ENCODE peak calls at places on chromosomes 11 and 22, in five cellular contexts. K is body of pancreas, W is heart right ventricle, E is lung, O is A549. X is an unnamed sample.

GRCh38 chr11:95222817-95223216 is 8.2 kb downstream of the SESN3 start:
- DNase-seq in W (no peak), E (no peak), K (no peak), O (no peak), X (no peak)

GRCh38 chr11:123532131-123532530 is 102.1 kb downstream of the GRAMD1B start:
- DNase-seq in W (no peak), E (no peak), K (no peak), O (no peak), X (no peak)

GRCh38 chr11:28347351-28347750 is 239.2 kb downstream of the METTL15 start:
- DNase-seq in K (no peak), E (no peak), W (no peak), O (no peak), X (no peak)

GRCh38 chr11:99631618-99632017 is 610.9 kb downstream of the CNTN5 start:
- DNase-seq in K (no peak), E (no peak), W (no peak), O (no peak), X (no peak)

GRCh38 chr11:1437500-1437899 is 47.8 kb downstream of the BRSK2 start:
- DNase-seq in O (peak; percentile 38), E (no peak), K (peak; percentile 74), W (peak; percentile 71), X (no peak)

GRCh38 chr11:27857588-27857987 is 157.3 kb upstream of the BDNF start:
- DNase-seq in K (no peak), O (no peak), W (no peak), E (no peak), X (no peak)

GRCh38 chr11:17760102-17761029 is 25.8 kb downstream of the KCNC1 start:
- DNase-seq in K (peak; percentile 47), O (peak; percentile 57), E (no peak), W (peak; percentile 40), X (no peak)

GRCh38 chr11:2777396-2777795 is 77.6 kb upstream of the KCNQ1OT1 start:
- DNase-seq in E (peak; percentile 26), W (peak; percentile 2), O (no peak), K (peak; percentile 26), X (no peak)

GRCh38 chr22:41123151-41123550 is 30.8 kb downstream of the EP300 start:
- DNase-seq in O (no peak), W (no peak), E (no peak), K (no peak), X (no peak)

GRCh38 chr22:21796863-21797262 is 61.3 kb upstream of the YPEL1 start:
- DNase-seq in O (no peak), E (no peak), K (no peak), W (no peak), X (no peak)

GRCh38 chr11:95734009-95734572 is 55.5 kb downstream of the FAM76B start:
- DNase-seq in E (no peak), O (no peak), W (no peak), K (no peak), X (no peak)

GRCh38 chr11:18720811-18721575 is 5.0 kb downstream of the IGSF22 start:
- DNase-seq in O (peak; percentile 70), K (peak; percentile 69), W (peak; percentile 88), E (peak; percentile 76), X (peak; percentile 56)

GRCh38 chr11:31798057-31799035 is 12.8 kb downstream of the PAX6 start:
- DNase-seq in W (no peak), K (no peak), O (no peak), E (no peak), X (no peak)

GRCh38 chr22:45857519-45857918 is 119.4 kb downstream of the WNT7B start:
- DNase-seq in W (no peak), O (no peak), K (no peak), E (no peak), X (no peak)

GRCh38 chr11:8826901-8827560 is 84.0 kb upstream of the AKIP1 start:
- DNase-seq in W (no peak), K (no peak), O (no peak), E (no peak), X (no peak)

GRCh38 chr11:100753144-100753543 is 66.1 kb downstream of the ARHGAP42 start:
- DNase-seq in E (no peak), W (no peak), O (no peak), K (no peak), X (no peak)

GRCh38 chr11:5767056-5767455 is 13.0 kb downstream of the OR52N4 start:
- DNase-seq in O (no peak), W (no peak), K (no peak), E (no peak), X (no peak)

GRCh38 chr11:99534812-99535211 is 514.1 kb downstream of the CNTN5 start:
- DNase-seq in E (no peak), O (no peak), K (no peak), W (no peak), X (no peak)

GRCh38 chr11:112797653-112798293 is 163.4 kb upstream of the NCAM1 start:
- DNase-seq in O (peak; percentile 12), W (no peak), E (no peak), K (no peak), X (no peak)

GRCh38 chr11:66950113-66950535 is 8.1 kb downstream of the PC start:
- DNase-seq in O (peak; percentile 97), E (no peak), K (peak; percentile 44), W (no peak), X (no peak)

GRCh38 chr11:115720537-115721308 is 216.5 kb upstream of the CADM1 start:
- DNase-seq in O (no peak), E (no peak), K (peak; percentile 14), W (no peak), X (no peak)

GRCh38 chr22:27620367-27621154 is 181.0 kb downstream of the MN1 start:
- DNase-seq in W (no peak), O (peak; percentile 11), E (no peak), K (no peak), X (no peak)

GRCh38 chr11:117026593-117027330 is 71.5 kb downstream of the SIK3 start:
- DNase-seq in W (no peak), E (no peak), O (no peak), K (no peak), X (no peak)

GRCh38 chr11:18013790-18014507 is 1.1 kb upstream of the SERGEF start:
- DNase-seq in K (peak; percentile 14), O (peak; percentile 10), E (no peak), W (no peak), X (no peak)

GRCh38 chr11:16863382-16863781 is 124.9 kb downstream of the C11orf58 start:
- DNase-seq in K (no peak), W (peak; percentile 52), E (no peak), O (no peak), X (no peak)

GRCh38 chr11:65310215-65310614 is 4.5 kb upstream of the CDC42EP2 start:
- DNase-seq in W (peak; percentile 48), E (peak; percentile 52), O (no peak), K (no peak), X (no peak)

GRCh38 chr22:36304429-36304828 is 51.5 kb downstream of the APOL1 start:
- DNase-seq in E (no peak), O (no peak), K (no peak), W (no peak), X (no peak)

DNA sequence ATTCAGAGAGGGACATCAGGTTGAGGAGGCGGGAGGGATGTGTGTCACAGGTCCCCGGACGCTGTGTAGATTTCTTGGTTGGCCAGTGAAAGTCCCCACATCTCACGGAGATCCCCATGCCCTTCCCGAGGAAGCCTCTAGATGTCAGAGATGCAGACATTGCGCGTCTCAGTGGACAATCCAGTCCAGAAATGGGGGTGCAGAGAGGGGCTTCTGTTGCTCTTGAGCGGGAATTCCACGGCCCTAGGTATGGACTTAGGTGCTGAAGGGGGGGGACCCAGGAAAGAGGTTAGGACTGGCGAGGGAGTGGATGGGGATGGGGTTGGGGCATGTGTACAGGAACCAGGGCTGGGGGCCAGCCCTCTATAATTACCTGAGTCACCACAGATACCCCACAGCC is 7.0 kb downstream of the THY1 start:
- DNase-seq in W (no peak), O (no peak), K (no peak), E (no peak), X (no peak)
- TF ChIP-seq CTCF in W (no peak), O (no peak), K (no peak), E (no peak), X (no peak)

GRCh38 chr11:64232182-64233018 is 2.0 kb upstream of the VEGFB start:
- DNase-seq in O (no peak), W (no peak), K (no peak), E (no peak), X (no peak)
- H3K4me1 ChIP-seq in O (peaks cover 40% of the 10 kb centered on the region), W (peaks cover 35% of the 10 kb centered on the region), K (peaks cover 76% of the 10 kb centered on the region), E (peaks cover 21% of the 10 kb centered on the region), X (peaks cover 68% of the 10 kb centered on the region)

DNA sequence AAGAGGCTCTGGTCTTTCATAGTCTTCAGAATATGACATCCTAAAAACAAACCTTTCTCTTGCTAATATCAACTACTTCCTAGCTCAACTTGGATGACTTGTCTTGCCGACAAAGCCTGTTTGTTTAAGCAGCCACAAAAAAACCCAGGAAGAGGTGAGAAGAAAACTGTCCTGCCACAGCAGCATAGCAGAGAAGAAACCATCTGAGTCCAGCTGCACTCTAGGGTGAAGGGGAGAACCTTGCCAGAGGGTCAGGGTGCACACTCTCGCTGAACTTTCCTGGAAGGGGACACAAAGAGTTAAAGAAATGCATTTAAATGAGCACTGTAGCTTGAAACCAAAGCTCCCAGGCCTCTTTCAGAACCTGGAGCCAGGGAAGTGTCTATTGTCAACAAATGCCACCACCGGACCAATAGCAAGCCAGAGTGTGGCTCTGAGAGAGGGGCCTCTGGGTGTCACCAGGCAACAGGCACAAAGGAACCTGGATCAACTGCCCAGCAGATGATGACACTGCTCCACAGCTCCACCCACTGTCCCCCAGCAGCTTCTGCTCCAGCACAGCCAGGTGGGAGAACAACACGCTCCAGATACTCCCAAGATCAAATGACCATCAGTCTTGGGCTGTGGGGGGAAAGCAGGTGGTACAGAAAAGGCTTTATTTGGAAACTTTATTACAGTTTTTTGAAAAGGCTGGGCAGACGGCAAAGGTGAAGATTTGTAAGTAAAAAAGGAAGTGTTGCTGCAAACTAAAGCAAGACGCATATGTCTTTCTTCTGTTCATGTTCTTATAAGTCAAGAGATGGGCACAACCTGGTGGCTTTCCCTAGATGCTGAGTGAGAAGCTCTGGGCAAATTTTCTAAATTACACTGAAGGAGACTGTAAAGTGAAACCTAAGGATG is 105.7 kb downstream of the RASSF10 start:
- DNase-seq in K (peak; percentile 30), O (peak; percentile 63), W (no peak), E (no peak), X (no peak)
- TF ChIP-seq CTCF in K (peak; percentile 54), O (peak; percentile 26), W (peak; percentile 13), E (no peak), X (no peak)

GRCh38 chr22:33806191-33806590 is 114.1 kb downstream of the LARGE1 start:
- DNase-seq in W (no peak), E (no peak), O (no peak), K (no peak), X (no peak)

GRCh38 chr22:33811686-33812085 is 108.6 kb downstream of the LARGE1 start:
- DNase-seq in E (no peak), O (no peak), K (peak; percentile 22), W (peak; percentile 81), X (peak; percentile 13)

GRCh38 chr22:33807465-33807864 is 112.8 kb downstream of the LARGE1 start:
- DNase-seq in K (no peak), E (no peak), W (no peak), O (no peak), X (no peak)

GRCh38 chr22:33812578-33812977 is 107.7 kb downstream of the LARGE1 start:
- DNase-seq in O (no peak), K (no peak), W (no peak), E (no peak), X (no peak)

DNA sequence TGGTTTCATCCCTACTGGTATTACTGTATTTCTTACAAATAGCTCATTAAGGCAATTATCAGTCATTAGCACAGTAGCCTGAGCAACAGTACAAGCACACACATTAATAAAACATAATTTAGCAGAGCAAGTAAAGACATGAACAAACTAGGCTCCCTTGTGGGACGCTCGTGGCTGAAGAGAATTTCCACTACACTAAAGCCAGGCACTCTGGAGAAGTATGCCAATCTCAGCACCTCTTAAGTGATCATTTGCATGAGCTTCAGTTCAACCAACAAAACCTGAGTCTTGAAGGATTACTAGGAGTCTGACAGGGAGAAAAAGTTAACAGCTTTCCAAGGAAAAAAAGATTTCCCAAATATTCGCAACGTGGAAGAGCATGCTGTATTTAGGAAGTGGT is 109.1 kb downstream of the LARGE1 start:
- DNase-seq in K (no peak), E (no peak), O (no peak), W (no peak), X (no peak)
- H3K4me1 ChIP-seq in K (peaks cover 4% of the 10 kb centered on the region), E (peaks cover 4% of the 10 kb centered on the region), O (no peaks in the 10 kb centered on the region), W (peaks cover 33% of the 10 kb centered on the region), X (no peaks in the 10 kb centered on the region)